ENCODE peak calls at places on chromosomes 5 and 9, in nine cellular contexts. One of them, this sample, is unnamed.

GRCh38 chr5:87126869-87127268 is 140.8 kb upstream of the RASA1 start:
- DNase-seq in HT1080: no peak
- DNase-seq in C1 segment of cervical spinal cord: no peak
- DNase-seq in H9: no peak
- DNase-seq in stimulated activated CD4-positive, alpha-beta T cell treated with anti-CD3 and anti-CD28 coated beads, Interleukin-15, amount 100 ng/mL, for 1 hour: no peak
- DNase-seq in mesendoderm: no peak
- DNase-seq in K562: no peak
- DNase-seq in A549: no peak
- DNase-seq in astrocyte of the spinal cord: no peak
- DNase-seq in this sample: no peak

GRCh38 chr9:134317431-134318414 is 8.5 kb upstream of the RXRA start:
- DNase-seq in HT1080: no peak
- DNase-seq in C1 segment of cervical spinal cord: no peak
- DNase-seq in H9: no peak
- DNase-seq in stimulated activated CD4-positive, alpha-beta T cell treated with anti-CD3 and anti-CD28 coated beads, Interleukin-15, amount 100 ng/mL, for 1 hour: no peak
- DNase-seq in mesendoderm: no peak
- DNase-seq in K562: peak; percentile 47
- DNase-seq in A549: no peak
- DNase-seq in astrocyte of the spinal cord: no peak
- DNase-seq in this sample: peak; percentile 11

GRCh38 chr5:40428129-40428528 is 251.6 kb upstream of the PTGER4 start:
- DNase-seq in HT1080: peak; percentile 58
- DNase-seq in C1 segment of cervical spinal cord: no peak
- DNase-seq in H9: no peak
- DNase-seq in stimulated activated CD4-positive, alpha-beta T cell treated with anti-CD3 and anti-CD28 coated beads, Interleukin-15, amount 100 ng/mL, for 1 hour: no peak
- DNase-seq in mesendoderm: no peak
- DNase-seq in K562: no peak
- DNase-seq in A549: no peak
- DNase-seq in astrocyte of the spinal cord: peak; percentile 55
- DNase-seq in this sample: no peak

GRCh38 chr5:176438959-176439757 is 9.0 kb upstream of the FAF2 start:
- DNase-seq in HT1080: peak; percentile 98
- DNase-seq in C1 segment of cervical spinal cord: no peak
- DNase-seq in H9: no peak
- DNase-seq in stimulated activated CD4-positive, alpha-beta T cell treated with anti-CD3 and anti-CD28 coated beads, Interleukin-15, amount 100 ng/mL, for 1 hour: no peak
- DNase-seq in mesendoderm: peak; percentile 85
- DNase-seq in K562: no peak
- DNase-seq in A549: peak; percentile 74
- DNase-seq in astrocyte of the spinal cord: peak; percentile 81
- DNase-seq in this sample: no peak

GRCh38 chr9:72203205-72203803 is 54.1 kb downstream of the GDA start:
- DNase-seq in HT1080: peak; percentile 8
- DNase-seq in C1 segment of cervical spinal cord: no peak
- DNase-seq in H9: peak; percentile 34
- DNase-seq in stimulated activated CD4-positive, alpha-beta T cell treated with anti-CD3 and anti-CD28 coated beads, Interleukin-15, amount 100 ng/mL, for 1 hour: no peak
- DNase-seq in mesendoderm: peak; percentile 64
- DNase-seq in K562: peak; percentile 9
- DNase-seq in A549: peak; percentile 70
- DNase-seq in astrocyte of the spinal cord: peak; percentile 10
- DNase-seq in this sample: peak; percentile 26

GRCh38 chr9:127166651-127167524 is 44.5 kb upstream of the ANGPTL2 start:
- DNase-seq in HT1080: peak; percentile 90
- DNase-seq in C1 segment of cervical spinal cord: no peak
- DNase-seq in H9: peak; percentile 25
- DNase-seq in stimulated activated CD4-positive, alpha-beta T cell treated with anti-CD3 and anti-CD28 coated beads, Interleukin-15, amount 100 ng/mL, for 1 hour: no peak
- DNase-seq in mesendoderm: no peak
- DNase-seq in K562: peak; percentile 63
- DNase-seq in A549: no peak
- DNase-seq in astrocyte of the spinal cord: no peak
- DNase-seq in this sample: no peak

GRCh38 chr5:126339215-126339805 is 83.9 kb upstream of the GRAMD2B start:
- DNase-seq in HT1080: peak; percentile 43
- DNase-seq in C1 segment of cervical spinal cord: no peak
- DNase-seq in H9: no peak
- DNase-seq in stimulated activated CD4-positive, alpha-beta T cell treated with anti-CD3 and anti-CD28 coated beads, Interleukin-15, amount 100 ng/mL, for 1 hour: no peak
- DNase-seq in mesendoderm: peak; percentile 58
- DNase-seq in K562: peak; percentile 53
- DNase-seq in A549: peak; percentile 65
- DNase-seq in astrocyte of the spinal cord: peak; percentile 77
- DNase-seq in this sample: peak; percentile 45

GRCh38 chr9:131667576-131667975 is 72.3 kb downstream of the RAPGEF1 start:
- DNase-seq in HT1080: no peak
- DNase-seq in C1 segment of cervical spinal cord: no peak
- DNase-seq in H9: no peak
- DNase-seq in stimulated activated CD4-positive, alpha-beta T cell treated with anti-CD3 and anti-CD28 coated beads, Interleukin-15, amount 100 ng/mL, for 1 hour: peak; percentile 22
- DNase-seq in mesendoderm: no peak
- DNase-seq in K562: no peak
- DNase-seq in A549: no peak
- DNase-seq in astrocyte of the spinal cord: peak; percentile 35
- DNase-seq in this sample: no peak

GRCh38 chr5:65037845-65038815 is 269.4 kb downstream of the CWC27 start:
- DNase-seq in HT1080: no peak
- DNase-seq in C1 segment of cervical spinal cord: no peak
- DNase-seq in H9: peak; percentile 82
- DNase-seq in stimulated activated CD4-positive, alpha-beta T cell treated with anti-CD3 and anti-CD28 coated beads, Interleukin-15, amount 100 ng/mL, for 1 hour: no peak
- DNase-seq in mesendoderm: peak; percentile 93
- DNase-seq in K562: peak; percentile 34
- DNase-seq in A549: peak; percentile 62
- DNase-seq in astrocyte of the spinal cord: no peak
- DNase-seq in this sample: peak; percentile 28

GRCh38 chr5:53545744-53546143 is 14.7 kb upstream of the NDUFS4 start:
- DNase-seq in HT1080: no peak
- DNase-seq in C1 segment of cervical spinal cord: no peak
- DNase-seq in H9: peak; percentile 52
- DNase-seq in stimulated activated CD4-positive, alpha-beta T cell treated with anti-CD3 and anti-CD28 coated beads, Interleukin-15, amount 100 ng/mL, for 1 hour: no peak
- DNase-seq in mesendoderm: peak; percentile 59
- DNase-seq in K562: no peak
- DNase-seq in A549: no peak
- DNase-seq in astrocyte of the spinal cord: no peak
- DNase-seq in this sample: no peak

GRCh38 chr9:76716270-76716669 is 48.0 kb upstream of the PCA3 start:
- DNase-seq in HT1080: peak; percentile 12
- DNase-seq in C1 segment of cervical spinal cord: no peak
- DNase-seq in H9: no peak
- DNase-seq in stimulated activated CD4-positive, alpha-beta T cell treated with anti-CD3 and anti-CD28 coated beads, Interleukin-15, amount 100 ng/mL, for 1 hour: no peak
- DNase-seq in mesendoderm: no peak
- DNase-seq in K562: no peak
- DNase-seq in A549: no peak
- DNase-seq in astrocyte of the spinal cord: peak; percentile 43
- DNase-seq in this sample: no peak

GRCh38 chr9:34059231-34059720 is 10.6 kb upstream of the UBAP2 start:
- DNase-seq in HT1080: no peak
- DNase-seq in C1 segment of cervical spinal cord: no peak
- DNase-seq in H9: no peak
- DNase-seq in stimulated activated CD4-positive, alpha-beta T cell treated with anti-CD3 and anti-CD28 coated beads, Interleukin-15, amount 100 ng/mL, for 1 hour: no peak
- DNase-seq in mesendoderm: no peak
- DNase-seq in K562: no peak
- DNase-seq in A549: no peak
- DNase-seq in astrocyte of the spinal cord: no peak
- DNase-seq in this sample: no peak

GRCh38 chr5:15968994-15969393 is 210.6 kb downstream of the MARCHF11 start:
- DNase-seq in HT1080: peak; percentile 63
- DNase-seq in C1 segment of cervical spinal cord: no peak
- DNase-seq in H9: no peak
- DNase-seq in stimulated activated CD4-positive, alpha-beta T cell treated with anti-CD3 and anti-CD28 coated beads, Interleukin-15, amount 100 ng/mL, for 1 hour: no peak
- DNase-seq in mesendoderm: no peak
- DNase-seq in K562: no peak
- DNase-seq in A549: no peak
- DNase-seq in astrocyte of the spinal cord: no peak
- DNase-seq in this sample: no peak

GRCh38 chr5:88691945-88692868 is 190.8 kb downstream of the MEF2C start:
- DNase-seq in HT1080: no peak
- DNase-seq in C1 segment of cervical spinal cord: no peak
- DNase-seq in H9: peak; percentile 44
- DNase-seq in stimulated activated CD4-positive, alpha-beta T cell treated with anti-CD3 and anti-CD28 coated beads, Interleukin-15, amount 100 ng/mL, for 1 hour: no peak
- DNase-seq in mesendoderm: peak; percentile 47
- DNase-seq in K562: no peak
- DNase-seq in A549: no peak
- DNase-seq in astrocyte of the spinal cord: peak; percentile 37
- DNase-seq in this sample: no peak

GRCh38 chr9:92242115-92242778 is 51.2 kb downstream of the IARS1 start:
- DNase-seq in HT1080: peak; percentile 72
- DNase-seq in C1 segment of cervical spinal cord: no peak
- DNase-seq in H9: no peak
- DNase-seq in stimulated activated CD4-positive, alpha-beta T cell treated with anti-CD3 and anti-CD28 coated beads, Interleukin-15, amount 100 ng/mL, for 1 hour: no peak
- DNase-seq in mesendoderm: peak; percentile 28
- DNase-seq in K562: no peak
- DNase-seq in A549: peak; percentile 28
- DNase-seq in astrocyte of the spinal cord: peak; percentile 93
- DNase-seq in this sample: no peak

GRCh38 chr5:74530316-74530917 is 110.1 kb downstream of the ENC1 start:
- DNase-seq in HT1080: no peak
- DNase-seq in C1 segment of cervical spinal cord: no peak
- DNase-seq in H9: no peak
- DNase-seq in stimulated activated CD4-positive, alpha-beta T cell treated with anti-CD3 and anti-CD28 coated beads, Interleukin-15, amount 100 ng/mL, for 1 hour: no peak
- DNase-seq in mesendoderm: no peak
- DNase-seq in K562: no peak
- DNase-seq in A549: no peak
- DNase-seq in astrocyte of the spinal cord: peak; percentile 47
- DNase-seq in this sample: no peak

GRCh38 chr9:130172858-130173461 is 756 bp downstream of the NCS1 start:
- DNase-seq in HT1080: peak; percentile 20
- DNase-seq in C1 segment of cervical spinal cord: no peak
- DNase-seq in H9: no peak
- DNase-seq in stimulated activated CD4-positive, alpha-beta T cell treated with anti-CD3 and anti-CD28 coated beads, Interleukin-15, amount 100 ng/mL, for 1 hour: peak; percentile 32
- DNase-seq in mesendoderm: peak; percentile 42
- DNase-seq in K562: no peak
- DNase-seq in A549: no peak
- DNase-seq in astrocyte of the spinal cord: no peak
- DNase-seq in this sample: no peak

GRCh38 chr9:134066546-134066922 is 1.3 kb downstream of the BRD3 start:
- DNase-seq in HT1080: no peak
- DNase-seq in C1 segment of cervical spinal cord: no peak
- DNase-seq in H9: no peak
- DNase-seq in stimulated activated CD4-positive, alpha-beta T cell treated with anti-CD3 and anti-CD28 coated beads, Interleukin-15, amount 100 ng/mL, for 1 hour: no peak
- DNase-seq in mesendoderm: peak; percentile 56
- DNase-seq in K562: no peak
- DNase-seq in A549: no peak
- DNase-seq in astrocyte of the spinal cord: no peak
- DNase-seq in this sample: no peak

GRCh38 chr9:112273826-112274225 is 59.6 kb downstream of the PTBP3 start:
- DNase-seq in HT1080: no peak
- DNase-seq in C1 segment of cervical spinal cord: no peak
- DNase-seq in H9: no peak
- DNase-seq in stimulated activated CD4-positive, alpha-beta T cell treated with anti-CD3 and anti-CD28 coated beads, Interleukin-15, amount 100 ng/mL, for 1 hour: no peak
- DNase-seq in mesendoderm: no peak
- DNase-seq in K562: no peak
- DNase-seq in A549: no peak
- DNase-seq in astrocyte of the spinal cord: no peak
- DNase-seq in this sample: no peak

GRCh38 chr9:126965541-126966428 is 51.2 kb downstream of the RALGPS1 start:
- DNase-seq in HT1080: peak; percentile 75
- DNase-seq in C1 segment of cervical spinal cord: no peak
- DNase-seq in H9: peak; percentile 65
- DNase-seq in stimulated activated CD4-positive, alpha-beta T cell treated with anti-CD3 and anti-CD28 coated beads, Interleukin-15, amount 100 ng/mL, for 1 hour: peak; percentile 14
- DNase-seq in mesendoderm: peak; percentile 70
- DNase-seq in K562: no peak
- DNase-seq in A549: peak; percentile 67
- DNase-seq in astrocyte of the spinal cord: peak; percentile 59
- DNase-seq in this sample: no peak

GRCh38 chr9:94802795-94803194 is 76.3 kb downstream of the AOPEP start:
- DNase-seq in HT1080: peak; percentile 88
- DNase-seq in C1 segment of cervical spinal cord: no peak
- DNase-seq in H9: no peak
- DNase-seq in stimulated activated CD4-positive, alpha-beta T cell treated with anti-CD3 and anti-CD28 coated beads, Interleukin-15, amount 100 ng/mL, for 1 hour: no peak
- DNase-seq in mesendoderm: no peak
- DNase-seq in K562: no peak
- DNase-seq in A549: no peak
- DNase-seq in astrocyte of the spinal cord: peak; percentile 95
- DNase-seq in this sample: no peak

GRCh38 chr9:124450241-124450924 is at the start of gene ADGRD2:
- DNase-seq in HT1080: no peak
- DNase-seq in C1 segment of cervical spinal cord: no peak
- DNase-seq in H9: peak; percentile 95
- DNase-seq in stimulated activated CD4-positive, alpha-beta T cell treated with anti-CD3 and anti-CD28 coated beads, Interleukin-15, amount 100 ng/mL, for 1 hour: no peak
- DNase-seq in mesendoderm: peak; percentile 90
- DNase-seq in K562: peak; percentile 91
- DNase-seq in A549: no peak
- DNase-seq in astrocyte of the spinal cord: peak; percentile 9
- DNase-seq in this sample: peak; percentile 31

GRCh38 chr5:2283481-2284045 is 400.8 kb upstream of the IRX4 start:
- DNase-seq in HT1080: no peak
- DNase-seq in C1 segment of cervical spinal cord: no peak
- DNase-seq in H9: no peak
- DNase-seq in stimulated activated CD4-positive, alpha-beta T cell treated with anti-CD3 and anti-CD28 coated beads, Interleukin-15, amount 100 ng/mL, for 1 hour: no peak
- DNase-seq in mesendoderm: no peak
- DNase-seq in K562: no peak
- DNase-seq in A549: no peak
- DNase-seq in astrocyte of the spinal cord: no peak
- DNase-seq in this sample: no peak

GRCh38 chr9:93205896-93206575 is 22.1 kb downstream of the WNK2 start:
- DNase-seq in HT1080: no peak
- DNase-seq in C1 segment of cervical spinal cord: no peak
- DNase-seq in H9: no peak
- DNase-seq in stimulated activated CD4-positive, alpha-beta T cell treated with anti-CD3 and anti-CD28 coated beads, Interleukin-15, amount 100 ng/mL, for 1 hour: no peak
- DNase-seq in mesendoderm: no peak
- DNase-seq in K562: no peak
- DNase-seq in A549: no peak
- DNase-seq in astrocyte of the spinal cord: no peak
- DNase-seq in this sample: peak; percentile 12